ENCODE peak calls at places on chromosomes 16 and 17, in five cellular contexts. A is EH, U is left ventricle myocardium inferior, O is breast epithelium, P is AG08395. F is an unnamed sample.

GRCh38 chr17:45291170-45291805 is 25.5 kb downstream of the MAP3K14 start:
- DNase-seq in P (no peak), O (no peak), U (peak), A (no peak), F (no peak)

GRCh38 chr17:74429604-74430384 is 2.1 kb upstream of the GPRC5C start:
- DNase-seq in A (no peak), U (no peak), O (peak), P (no peak), F (peak)

GRCh38 chr16:72928089-72928981 is 119.6 kb downstream of the ZFHX3 start:
- DNase-seq in O (no peak), A (no peak), U (no peak), P (no peak), F (no peak)

GRCh38 chr17:11628374-11628773 is 30.1 kb downstream of the DNAH9 start:
- DNase-seq in U (no peak), A (no peak), O (no peak), P (no peak), F (no peak)

GRCh38 chr16:90048737-90049330 is 28.3 kb downstream of the PRDM7 start:
- DNase-seq in A (no peak), U (no peak), P (no peak), O (no peak), F (peak)

GRCh38 chr16:12260647-12261262 is 284.2 kb downstream of the SNX29 start:
- DNase-seq in O (no peak), P (no peak), U (no peak), A (no peak), F (no peak)

GRCh38 chr16:69438465-69438864 is 14.0 kb downstream of the CYB5B start:
- DNase-seq in A (no peak), U (no peak), P (no peak), O (no peak), F (no peak)

GRCh38 chr16:68786685-68787418 is 49.8 kb downstream of the CDH1 start:
- DNase-seq in O (peak), U (no peak), P (peak), A (peak), F (no peak)

GRCh38 chr17:79353016-79353415 is 257.8 kb downstream of the RBFOX3 start:
- DNase-seq in A (no peak), P (no peak), U (no peak), O (no peak), F (no peak)

GRCh38 chr17:81537856-81538555 is 9.8 kb downstream of the FSCN2 start:
- DNase-seq in A (no peak), P (no peak), O (no peak), U (no peak), F (no peak)

GRCh38 chr16:67720236-67720635 is 1.1 kb upstream of the GFOD2 start:
- DNase-seq in U (no peak), A (no peak), P (no peak), O (no peak), F (no peak)

GRCh38 chr17:66655861-66656260 is 179.1 kb upstream of the CACNG5 start:
- DNase-seq in O (no peak), A (peak), U (no peak), P (peak), F (no peak)

GRCh38 chr16:49527621-49528020 is 154.0 kb downstream of the C16orf78 start:
- DNase-seq in U (no peak), O (no peak), P (no peak), A (no peak), F (no peak)

GRCh38 chr17:80374732-80375118 is 40.2 kb upstream of the ENDOV start:
- DNase-seq in U (no peak), P (no peak), O (no peak), A (no peak), F (no peak)